ENCODE peak calls at places on chromosome 20, in four cellular contexts. One of them, this sample, is unnamed. For H3K9me3 and H3K4me1, the result is how much of the 10 kb centered on the place peaks cover.

GRCh38 chr20:33773412-33774089 is 37.6 kb upstream of the CHMP4B start:
- DNase-seq in tibial artery: no peak
- DNase-seq in mucosa of descending colon: no peak
- DNase-seq in PC-9: no peak
- DNase-seq in this sample: no peak

GRCh38 chr20:5065489-5066383 is 54.0 kb downstream of the PCNA start:
- DNase-seq in tibial artery: peak
- DNase-seq in mucosa of descending colon: no peak
- DNase-seq in PC-9: peak
- DNase-seq in this sample: peak

GRCh38 chr20:36154696-36155628 is at the start of gene EPB41L1:
- DNase-seq in tibial artery: peak
- DNase-seq in mucosa of descending colon: no peak
- DNase-seq in PC-9: no peak
- DNase-seq in this sample: no peak

GRCh38 chr20:5349448-5349847 is 32.7 kb upstream of the PROKR2 start:
- DNase-seq in tibial artery: no peak
- DNase-seq in mucosa of descending colon: no peak
- DNase-seq in PC-9: no peak
- DNase-seq in this sample: no peak

GRCh38 chr20:2751347-2751867 is 49.0 kb downstream of the CPXM1 start:
- DNase-seq in tibial artery: no peak
- DNase-seq in mucosa of descending colon: peak
- DNase-seq in PC-9: no peak
- DNase-seq in this sample: no peak

GRCh38 chr20:53839423-53840176 is 230.8 kb downstream of the BCAS1 start:
- DNase-seq in tibial artery: no peak
- DNase-seq in mucosa of descending colon: peak
- DNase-seq in PC-9: peak
- DNase-seq in this sample: peak

GRCh38 chr20:54108394-54108643 is 37.9 kb upstream of the BCAS1 start:
- DNase-seq in tibial artery: no peak
- DNase-seq in mucosa of descending colon: no peak
- DNase-seq in PC-9: no peak
- DNase-seq in this sample: no peak

GRCh38 chr20:62641749-62642665 is at the start of gene SLCO4A1:
- DNase-seq in tibial artery: peak
- DNase-seq in mucosa of descending colon: peak
- DNase-seq in PC-9: peak
- DNase-seq in this sample: peak

GRCh38 chr20:63094767-63095499 is 88.2 kb upstream of the BHLHE23 start:
- DNase-seq in tibial artery: peak
- DNase-seq in mucosa of descending colon: peak
- DNase-seq in PC-9: no peak
- DNase-seq in this sample: peak

DNA sequence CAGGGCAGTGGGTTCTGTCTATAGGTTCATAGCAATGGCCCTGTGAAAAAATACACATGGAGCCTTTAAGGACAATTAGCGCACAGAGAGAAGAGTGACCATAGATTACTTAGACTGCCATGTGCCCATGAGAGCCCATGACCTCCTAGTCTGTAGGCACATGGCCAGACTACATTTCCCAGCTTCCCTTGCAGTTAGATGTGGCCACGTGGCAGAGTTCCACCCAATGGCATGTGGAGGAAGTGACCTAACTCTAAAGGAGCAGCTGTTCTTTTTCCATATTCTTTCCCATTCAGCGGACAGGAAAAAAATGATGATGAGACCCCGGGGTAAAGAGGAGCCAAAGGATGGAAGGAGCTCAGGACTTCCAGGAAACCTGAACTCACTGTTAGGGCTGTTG is 116.7 kb downstream of the CBLN4 start:
- DNase-seq in tibial artery: no peak
- DNase-seq in mucosa of descending colon: no peak
- DNase-seq in PC-9: no peak
- DNase-seq in this sample: no peak
- H3K9me3 ChIP-seq in tibial artery: under half
- H3K9me3 ChIP-seq in mucosa of descending colon: under half
- H3K9me3 ChIP-seq in PC-9: under half
- H3K9me3 ChIP-seq in this sample: under half

GRCh38 chr20:44251284-44251683 is 4.2 kb downstream of the GDAP1L1 start:
- DNase-seq in tibial artery: no peak
- DNase-seq in mucosa of descending colon: no peak
- DNase-seq in PC-9: no peak
- DNase-seq in this sample: no peak

GRCh38 chr20:44247676-44248419 is 740 bp downstream of the GDAP1L1 start:
- DNase-seq in tibial artery: no peak
- DNase-seq in mucosa of descending colon: no peak
- DNase-seq in PC-9: peak
- DNase-seq in this sample: peak

GRCh38 chr20:44248420-44248759 is 1.3 kb downstream of the GDAP1L1 start:
- DNase-seq in tibial artery: no peak
- DNase-seq in mucosa of descending colon: no peak
- DNase-seq in PC-9: no peak
- DNase-seq in this sample: no peak

GRCh38 chr20:44245977-44246376 is 1.1 kb upstream of the GDAP1L1 start:
- DNase-seq in tibial artery: no peak
- DNase-seq in mucosa of descending colon: no peak
- DNase-seq in PC-9: no peak
- DNase-seq in this sample: no peak

DNA sequence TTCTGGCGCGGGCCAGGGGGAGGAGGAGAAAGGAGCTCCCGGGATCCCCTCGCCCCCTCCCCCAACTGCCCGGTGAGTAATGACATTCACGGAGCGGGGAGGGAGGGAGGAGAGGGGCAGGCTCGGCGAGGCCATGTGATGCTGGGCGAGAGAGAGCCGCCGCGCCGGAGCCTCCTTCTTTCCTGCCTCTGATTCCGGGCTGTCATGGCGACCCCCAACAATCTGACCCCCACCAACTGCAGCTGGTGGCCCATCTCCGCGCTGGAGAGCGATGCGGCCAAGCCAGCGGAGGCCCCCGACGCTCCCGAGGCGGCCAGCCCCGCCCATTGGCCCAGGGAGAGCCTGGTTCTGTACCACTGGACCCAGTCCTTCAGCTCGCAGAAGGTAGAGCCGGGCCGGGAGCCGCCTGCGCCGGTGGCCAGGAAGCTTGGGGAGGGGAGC is at the start of gene GDAP1L1:
- DNase-seq in tibial artery: no peak
- DNase-seq in mucosa of descending colon: no peak
- DNase-seq in PC-9: no peak
- DNase-seq in this sample: no peak
- H3K4me1 ChIP-seq in tibial artery: under half
- H3K4me1 ChIP-seq in mucosa of descending colon: under half
- H3K4me1 ChIP-seq in PC-9: under half
- H3K4me1 ChIP-seq in this sample: under half

GRCh38 chr20:59664389-59665055 is 60.2 kb downstream of the PHACTR3 start:
- DNase-seq in tibial artery: no peak
- DNase-seq in mucosa of descending colon: no peak
- DNase-seq in PC-9: no peak
- DNase-seq in this sample: no peak

GRCh38 chr20:59667131-59667530 is 62.8 kb downstream of the PHACTR3 start:
- DNase-seq in tibial artery: no peak
- DNase-seq in mucosa of descending colon: no peak
- DNase-seq in PC-9: no peak
- DNase-seq in this sample: no peak

GRCh38 chr20:59665656-59666555 is 61.6 kb downstream of the PHACTR3 start:
- DNase-seq in tibial artery: no peak
- DNase-seq in mucosa of descending colon: no peak
- DNase-seq in PC-9: no peak
- DNase-seq in this sample: no peak

GRCh38 chr20:59667981-59668515 is 63.7 kb downstream of the PHACTR3 start:
- DNase-seq in tibial artery: no peak
- DNase-seq in mucosa of descending colon: no peak
- DNase-seq in PC-9: no peak
- DNase-seq in this sample: no peak

DNA sequence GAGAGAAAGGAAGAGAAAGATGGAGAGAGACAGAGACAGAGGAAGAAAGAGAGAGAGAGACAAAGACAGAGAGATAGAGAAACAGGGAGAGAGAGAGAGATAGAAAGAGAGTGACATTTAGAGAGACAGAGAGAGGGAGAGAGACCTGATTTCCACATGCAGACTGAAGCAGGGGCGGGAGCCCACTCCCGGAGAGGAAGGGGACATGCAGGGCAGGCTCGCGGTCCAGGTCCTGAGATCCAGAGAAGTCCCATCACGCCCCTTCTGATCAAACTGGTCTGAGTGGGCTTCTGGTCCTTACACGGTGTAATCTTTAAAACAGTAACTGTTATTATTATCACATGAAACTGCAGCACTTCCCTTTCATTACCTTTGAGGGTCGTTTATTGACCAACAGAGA is 62.2 kb downstream of the PHACTR3 start:
- DNase-seq in tibial artery: no peak
- DNase-seq in mucosa of descending colon: no peak
- DNase-seq in PC-9: no peak
- DNase-seq in this sample: no peak
- H3K9me3 ChIP-seq in tibial artery: under half
- H3K9me3 ChIP-seq in mucosa of descending colon: under half
- H3K9me3 ChIP-seq in PC-9: under half
- H3K9me3 ChIP-seq in this sample: under half

GRCh38 chr20:44648068-44648467 is 3.4 kb downstream of the ADA start:
- DNase-seq in tibial artery: no peak
- DNase-seq in mucosa of descending colon: no peak
- DNase-seq in PC-9: no peak
- DNase-seq in this sample: no peak

GRCh38 chr20:44646641-44647274 is 4.7 kb downstream of the ADA start:
- DNase-seq in tibial artery: no peak
- DNase-seq in mucosa of descending colon: no peak
- DNase-seq in PC-9: no peak
- DNase-seq in this sample: no peak

GRCh38 chr20:44644384-44645131 is 6.9 kb downstream of the ADA start:
- DNase-seq in tibial artery: no peak
- DNase-seq in mucosa of descending colon: no peak
- DNase-seq in PC-9: no peak
- DNase-seq in this sample: no peak

GRCh38 chr20:44643596-44644383 is 7.7 kb downstream of the ADA start:
- DNase-seq in tibial artery: no peak
- DNase-seq in mucosa of descending colon: peak
- DNase-seq in PC-9: peak
- DNase-seq in this sample: peak

GRCh38 chr20:44646023-44646640 is 5.4 kb downstream of the ADA start:
- DNase-seq in tibial artery: no peak
- DNase-seq in mucosa of descending colon: no peak
- DNase-seq in PC-9: no peak
- DNase-seq in this sample: no peak
- H3K4me1 ChIP-seq in tibial artery: under half
- H3K4me1 ChIP-seq in mucosa of descending colon: under half
- H3K4me1 ChIP-seq in PC-9: under half
- H3K4me1 ChIP-seq in this sample: half or more

DNA sequence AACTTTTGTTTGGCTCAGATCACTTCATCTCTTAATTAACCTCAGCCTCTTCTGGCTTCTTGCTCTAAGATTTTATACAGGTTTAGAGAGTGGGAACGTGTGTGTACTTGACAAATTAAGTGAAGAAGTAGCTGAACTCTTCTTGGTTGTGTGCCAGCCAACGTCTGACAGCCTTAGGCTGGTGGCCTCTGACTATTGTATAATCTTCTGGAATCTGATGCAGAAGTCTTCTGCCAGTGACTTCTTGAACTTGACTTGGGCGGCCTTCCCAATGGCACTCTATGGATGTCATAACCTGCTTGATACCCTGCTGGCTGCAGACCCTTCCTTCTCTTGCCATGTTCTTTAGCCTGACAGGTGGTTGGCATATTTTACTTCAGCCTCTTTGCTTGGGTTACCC is 660.5 kb downstream of the DOK5 start:
- DNase-seq in tibial artery: no peak
- DNase-seq in mucosa of descending colon: no peak
- DNase-seq in PC-9: no peak
- DNase-seq in this sample: no peak
- H3K9me3 ChIP-seq in tibial artery: under half
- H3K9me3 ChIP-seq in mucosa of descending colon: under half
- H3K9me3 ChIP-seq in PC-9: under half
- H3K9me3 ChIP-seq in this sample: under half

DNA sequence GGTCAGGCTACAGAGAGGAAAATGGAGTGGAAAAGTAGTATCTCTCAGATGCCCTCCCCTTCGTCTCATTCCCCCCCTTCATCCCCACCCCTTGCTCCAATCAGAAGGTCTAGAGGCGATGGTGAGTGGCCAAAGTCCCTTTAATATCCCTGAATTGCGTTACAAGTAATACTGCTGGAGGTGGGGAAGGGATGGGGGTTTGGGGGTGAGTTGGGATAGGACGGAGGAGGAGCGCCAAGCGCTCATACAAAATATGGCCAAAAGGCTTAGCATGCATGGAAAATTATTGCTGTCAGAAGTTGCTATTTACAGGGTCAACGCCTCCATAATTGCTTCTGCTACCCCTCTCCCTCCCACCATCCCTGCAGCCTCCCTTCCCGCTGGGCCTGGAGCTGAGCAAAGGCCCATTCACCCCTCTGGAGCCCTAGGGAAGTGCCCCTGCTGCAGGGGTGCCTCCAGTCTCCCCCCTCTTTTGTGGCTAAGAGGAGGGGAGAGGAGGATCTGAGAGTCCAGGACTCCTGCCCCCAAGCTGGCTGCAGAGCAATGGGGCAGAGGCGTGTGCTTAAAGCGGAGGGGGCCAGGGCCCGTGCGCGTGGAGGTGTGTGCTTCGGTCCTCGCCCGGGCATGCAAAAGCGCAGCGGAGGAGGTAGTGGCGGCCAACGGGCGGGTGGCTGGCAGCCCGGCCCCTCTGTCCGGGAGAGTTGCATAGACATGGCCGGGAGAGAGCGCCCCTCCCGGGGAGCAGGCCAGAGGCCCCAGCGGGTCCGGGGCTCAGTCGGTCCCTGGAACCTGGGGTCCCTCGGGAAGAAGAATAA is 8.7 kb upstream of the SRXN1 start:
- DNase-seq in tibial artery: no peak
- DNase-seq in mucosa of descending colon: no peak
- DNase-seq in PC-9: no peak
- DNase-seq in this sample: no peak
- H3K4me1 ChIP-seq in tibial artery: under half
- H3K4me1 ChIP-seq in mucosa of descending colon: under half
- H3K4me1 ChIP-seq in PC-9: under half
- H3K4me1 ChIP-seq in this sample: under half

GRCh38 chr20:51219544-51219943 is 196.6 kb upstream of the KCNG1 start:
- DNase-seq in tibial artery: no peak
- DNase-seq in mucosa of descending colon: no peak
- DNase-seq in PC-9: no peak
- DNase-seq in this sample: no peak
- H3K9me3 ChIP-seq in tibial artery: under half
- H3K9me3 ChIP-seq in mucosa of descending colon: under half
- H3K9me3 ChIP-seq in PC-9: under half
- H3K9me3 ChIP-seq in this sample: under half